ENCODE peak calls at places on chromosome 22, in six cellular contexts. Z, F, W, V, I and T are unnamed samples.

GRCh38 chr22:27673839-27674238 is 127.7 kb downstream of the MN1 start:
- DNase-seq in Z (no peak), F (no peak), W (no peak), V (no peak), I (no peak), T (no peak)

GRCh38 chr22:21937821-21938070 is 14.9 kb downstream of the PPM1F start:
- DNase-seq in Z (no peak), F (no peak), W (no peak), V (peak; percentile 94), I (no peak), T (peak; percentile 91)

GRCh38 chr22:23104109-23104971 is 34.0 kb downstream of the GNAZ start:
- DNase-seq in Z (no peak), F (no peak), W (no peak), V (no peak), I (no peak), T (no peak)

GRCh38 chr22:46286006-46286405 is 10.7 kb upstream of the GTSE1 start:
- DNase-seq in Z (no peak), F (no peak), W (no peak), V (peak; percentile 39), I (no peak), T (no peak)

GRCh38 chr22:27179161-27179560 is 521.8 kb downstream of the MIAT start:
- DNase-seq in Z (no peak), F (no peak), W (no peak), V (no peak), I (no peak), T (no peak)

GRCh38 chr22:38317995-38318715 is 922 bp upstream of the CSNK1E start:
- DNase-seq in Z (peak; percentile 85), F (peak; percentile 69), W (peak; percentile 94), V (peak; percentile 93), I (peak; percentile 95), T (peak; percentile 92)

GRCh38 chr22:19762315-19763140 is 1.9 kb downstream of the TBX1 start:
- DNase-seq in Z (no peak), F (no peak), W (no peak), V (no peak), I (no peak), T (no peak)

GRCh38 chr22:19134874-19135273 is 3.8 kb downstream of the TSSK2 start:
- DNase-seq in Z (no peak), F (no peak), W (no peak), V (no peak), I (no peak), T (no peak)

GRCh38 chr22:39185601-39186012 is 33.1 kb upstream of the CBX7 start:
- DNase-seq in Z (no peak), F (no peak), W (peak; percentile 65), V (peak; percentile 49), I (peak; percentile 77), T (peak; percentile 52)

GRCh38 chr22:24191381-24191841 is 10.1 kb downstream of the SUSD2 start:
- DNase-seq in Z (no peak), F (no peak), W (peak; percentile 61), V (no peak), I (no peak), T (no peak)

GRCh38 chr22:19868773-19869471 is 14.2 kb upstream of the GNB1L start:
- DNase-seq in Z (no peak), F (peak; percentile 51), W (peak; percentile 60), V (no peak), I (no peak), T (no peak)

GRCh38 chr22:23553922-23554870 is 25.9 kb downstream of the IGLL1 start:
- DNase-seq in Z (no peak), F (no peak), W (no peak), V (no peak), I (no peak), T (no peak)

GRCh38 chr22:24535348-24535747 is 19.6 kb downstream of the GUCD1 start:
- DNase-seq in Z (no peak), F (no peak), W (no peak), V (no peak), I (no peak), T (no peak)

GRCh38 chr22:24247564-24248344 is 2.9 kb upstream of the GGT5 start:
- DNase-seq in Z (peak; percentile 83), F (peak; percentile 89), W (peak; percentile 97), V (peak; percentile 95), I (peak; percentile 98), T (peak; percentile 99)

GRCh38 chr22:39417641-39418040 is 18.1 kb downstream of the TAB1 start:
- DNase-seq in Z (no peak), F (no peak), W (no peak), V (no peak), I (no peak), T (no peak)

GRCh38 chr22:40383905-40384304 is 13.5 kb downstream of the SGSM3 start:
- DNase-seq in Z (no peak), F (no peak), W (no peak), V (peak; percentile 75), I (peak; percentile 63), T (peak; percentile 85)

GRCh38 chr22:45644714-45645113 is 26.9 kb upstream of the ATXN10 start:
- DNase-seq in Z (no peak), F (no peak), W (no peak), V (no peak), I (no peak), T (no peak)

GRCh38 chr22:19852177-19852781 is 2.4 kb downstream of the GNB1L start:
- DNase-seq in Z (no peak), F (no peak), W (no peak), V (no peak), I (no peak), T (no peak)

GRCh38 chr22:33986167-33986771 is 66.0 kb upstream of the LARGE1 start:
- DNase-seq in Z (no peak), F (no peak), W (no peak), V (no peak), I (no peak), T (no peak)
- TF ChIP-seq CTCF in Z (no peak), F (no peak), W (no peak), V (no peak), I (no peak), T (no peak)

GRCh38 chr22:43828711-43829447 is 16.8 kb upstream of the EFCAB6 start:
- DNase-seq in Z (peak; percentile 10), F (peak; percentile 69), W (peak; percentile 80), V (peak; percentile 81), I (peak; percentile 67), T (peak; percentile 87)
- TF ChIP-seq CTCF in Z (no peak), F (no peak), W (no peak), V (peak; percentile 32), I (no peak), T (no peak)

GRCh38 chr22:42930810-42931420 is 73.8 kb upstream of the ARFGAP3 start:
- DNase-seq in Z (peak; percentile 33), F (no peak), W (peak; percentile 74), V (peak; percentile 52), I (no peak), T (peak; percentile 69)
- TF ChIP-seq CTCF in Z (no peak), F (no peak), W (peak; percentile 35), V (peak; percentile 13), I (no peak), T (peak; percentile 16)

GRCh38 chr22:29156507-29156906 is 49.2 kb upstream of the EMID1 start:
- DNase-seq in Z (no peak), F (no peak), W (peak; percentile 40), V (peak; percentile 5), I (no peak), T (peak; percentile 2)
- TF ChIP-seq CTCF in Z (no peak), F (no peak), W (no peak), V (peak; percentile 31), I (peak; percentile 34), T (peak; percentile 14)

DNA sequence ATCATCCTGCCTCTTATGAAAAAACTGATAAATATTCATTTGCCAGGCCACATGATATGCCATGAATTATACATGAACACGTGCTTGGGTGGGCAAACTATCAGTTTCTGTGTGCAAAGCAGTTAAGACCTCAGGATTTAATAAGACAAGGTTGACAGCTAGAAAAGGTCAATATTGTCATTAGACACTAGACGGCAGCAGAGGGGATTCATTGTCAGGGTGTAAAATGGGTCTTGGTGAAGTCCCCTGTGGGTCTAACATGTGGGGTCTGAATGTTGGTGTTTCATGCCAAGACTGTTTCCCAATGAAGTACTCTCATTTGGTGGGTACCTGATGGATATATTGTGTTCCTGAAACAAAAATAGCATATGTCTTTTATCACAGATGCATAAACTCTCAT is 111.9 kb downstream of the MYO18B start:
- DNase-seq in Z (peak; percentile 19), F (no peak), W (no peak), V (no peak), I (no peak), T (no peak)
- TF ChIP-seq CTCF in Z (no peak), F (no peak), W (no peak), V (no peak), I (no peak), T (peak; percentile 17)

DNA sequence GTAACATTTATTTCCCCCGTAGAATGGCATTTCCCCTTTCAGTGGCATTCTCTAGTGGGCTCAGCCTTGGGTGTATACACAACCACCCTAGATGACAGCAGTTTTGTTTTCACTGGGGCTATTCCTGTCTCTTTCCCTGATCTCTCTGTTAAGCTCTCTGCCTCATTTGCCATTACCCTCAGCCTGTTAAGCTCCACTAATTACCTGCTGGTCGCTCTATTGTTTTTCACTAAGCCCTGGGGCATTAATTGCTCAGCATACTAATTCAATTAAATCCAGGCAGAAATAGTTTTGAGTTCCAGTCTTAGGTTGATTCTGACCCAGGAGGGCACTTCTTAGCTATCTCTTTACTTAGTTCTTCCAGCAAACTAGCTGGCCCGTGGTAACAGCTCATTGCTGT is 80.0 kb downstream of the BRD1 start:
- DNase-seq in Z (no peak), F (no peak), W (no peak), V (no peak), I (no peak), T (no peak)
- TF ChIP-seq CTCF in Z (no peak), F (no peak), W (no peak), V (no peak), I (no peak), T (no peak)

DNA sequence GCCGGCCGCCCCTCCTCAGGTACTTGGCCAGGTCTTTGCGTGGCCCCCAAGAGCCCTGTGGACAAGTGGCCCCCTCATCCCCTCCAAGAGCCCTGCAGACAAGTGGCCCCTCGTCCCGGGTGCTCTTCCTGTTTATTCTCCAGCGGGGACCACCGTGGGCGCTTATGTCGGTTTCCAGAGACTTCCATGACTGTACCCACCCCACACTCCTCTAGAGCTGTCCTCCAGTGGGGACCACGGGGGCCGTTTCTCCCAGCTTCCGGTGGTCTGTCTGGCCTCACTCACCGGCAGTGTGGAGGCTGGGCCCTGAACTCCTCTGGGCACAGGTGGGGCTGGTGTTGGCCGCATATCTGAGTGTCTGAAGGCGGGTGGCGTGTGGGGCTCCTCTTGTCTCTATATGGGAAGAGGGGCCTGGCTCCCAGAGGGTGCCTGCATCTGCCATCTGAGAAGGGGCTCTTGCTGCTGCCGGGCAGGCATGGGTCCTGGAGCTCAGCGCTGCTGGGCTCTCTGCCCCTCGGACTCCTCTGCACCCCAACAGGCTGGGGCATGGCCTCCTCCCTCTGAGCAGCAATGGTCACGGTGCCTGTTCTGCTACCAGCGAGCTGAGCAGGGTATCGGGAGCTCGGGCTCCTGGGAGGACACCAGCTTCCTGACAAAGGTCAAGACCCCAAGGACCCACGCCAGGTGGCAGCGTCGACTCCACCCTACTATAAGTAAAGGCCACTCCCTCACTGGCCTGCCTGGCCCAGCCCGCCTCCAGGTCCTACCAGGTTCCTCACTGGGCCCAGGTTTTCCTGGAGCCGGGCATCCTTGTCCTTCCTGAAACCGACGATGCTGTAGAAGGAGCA is 1264.3 kb downstream of the BRD1 start:
- DNase-seq in Z (no peak), F (no peak), W (no peak), V (no peak), I (no peak), T (no peak)
- TF ChIP-seq CTCF in Z (no peak), F (no peak), W (no peak), V (no peak), I (no peak), T (no peak)

GRCh38 chr22:41951898-41952474 is at the start of gene SMIM45:
- DNase-seq in Z (no peak), F (no peak), W (no peak), V (no peak), I (no peak), T (no peak)
- TF ChIP-seq CTCF in Z (no peak), F (no peak), W (no peak), V (no peak), I (no peak), T (no peak)